ENCODE peak calls at places on chromosomes 1 and 21, in eight cellular contexts. One of them, this sample, is unnamed.

GRCh38 chr1:208581252-208581651 is 337.1 kb upstream of the PLXNA2 start:
- DNase-seq in IMR-90: no peak
- DNase-seq in right atrium auricular region: no peak
- DNase-seq in adipocyte: no peak
- DNase-seq in uterus: no peak
- DNase-seq in lung: no peak
- DNase-seq in kidney: no peak
- DNase-seq in GM23248: no peak
- DNase-seq in this sample: no peak

GRCh38 chr1:92754000-92754787 is 30.7 kb downstream of the EVI5 start:
- DNase-seq in uterus: no peak
- DNase-seq in kidney: no peak
- DNase-seq in IMR-90: peak; percentile 90
- DNase-seq in GM23248: peak; percentile 82
- DNase-seq in right atrium auricular region: no peak
- DNase-seq in lung: no peak
- DNase-seq in adipocyte: peak; percentile 73
- DNase-seq in this sample: no peak

GRCh38 chr1:86068126-86068805 is 88.3 kb downstream of the COL24A1 start:
- DNase-seq in IMR-90: peak; percentile 57
- DNase-seq in adipocyte: peak; percentile 22
- DNase-seq in GM23248: peak; percentile 23
- DNase-seq in lung: no peak
- DNase-seq in uterus: no peak
- DNase-seq in right atrium auricular region: no peak
- DNase-seq in kidney: no peak
- DNase-seq in this sample: no peak

GRCh38 chr1:215416497-215416896 is 150.6 kb upstream of the KCTD3 start:
- DNase-seq in uterus: no peak
- DNase-seq in adipocyte: no peak
- DNase-seq in GM23248: no peak
- DNase-seq in kidney: no peak
- DNase-seq in lung: no peak
- DNase-seq in IMR-90: no peak
- DNase-seq in right atrium auricular region: no peak
- DNase-seq in this sample: no peak

GRCh38 chr21:36707763-36708511 is 9.0 kb downstream of the SIM2 start:
- DNase-seq in uterus: no peak
- DNase-seq in kidney: no peak
- DNase-seq in adipocyte: no peak
- DNase-seq in GM23248: no peak
- DNase-seq in right atrium auricular region: no peak
- DNase-seq in IMR-90: no peak
- DNase-seq in lung: no peak
- DNase-seq in this sample: no peak

GRCh38 chr1:6287431-6287886 is 26.6 kb upstream of the GPR153 start:
- DNase-seq in kidney: no peak
- DNase-seq in adipocyte: peak; percentile 13
- DNase-seq in right atrium auricular region: no peak
- DNase-seq in uterus: peak; percentile 68
- DNase-seq in IMR-90: no peak
- DNase-seq in lung: peak; percentile 44
- DNase-seq in GM23248: no peak
- DNase-seq in this sample: no peak

GRCh38 chr1:167122568-167122967 is 28.7 kb downstream of the STYXL2 start:
- DNase-seq in uterus: no peak
- DNase-seq in IMR-90: no peak
- DNase-seq in GM23248: no peak
- DNase-seq in adipocyte: no peak
- DNase-seq in kidney: no peak
- DNase-seq in lung: no peak
- DNase-seq in right atrium auricular region: no peak
- DNase-seq in this sample: no peak

GRCh38 chr21:45913886-45914285 is 67.7 kb upstream of the COL6A1 start:
- DNase-seq in adipocyte: no peak
- DNase-seq in lung: no peak
- DNase-seq in GM23248: no peak
- DNase-seq in IMR-90: no peak
- DNase-seq in right atrium auricular region: no peak
- DNase-seq in kidney: no peak
- DNase-seq in uterus: no peak
- DNase-seq in this sample: no peak

GRCh38 chr1:14479865-14480264 is 118.6 kb upstream of the KAZN start:
- DNase-seq in adipocyte: no peak
- DNase-seq in lung: no peak
- DNase-seq in right atrium auricular region: no peak
- DNase-seq in GM23248: no peak
- DNase-seq in kidney: no peak
- DNase-seq in IMR-90: no peak
- DNase-seq in uterus: no peak
- DNase-seq in this sample: no peak

GRCh38 chr1:205256956-205257615 is 29.3 kb downstream of the TMCC2 start:
- DNase-seq in right atrium auricular region: no peak
- DNase-seq in uterus: no peak
- DNase-seq in GM23248: no peak
- DNase-seq in lung: no peak
- DNase-seq in kidney: no peak
- DNase-seq in IMR-90: no peak
- DNase-seq in adipocyte: no peak
- DNase-seq in this sample: no peak

GRCh38 chr1:205259998-205260397 is 32.3 kb downstream of the TMCC2 start:
- DNase-seq in IMR-90: no peak
- DNase-seq in adipocyte: no peak
- DNase-seq in kidney: no peak
- DNase-seq in GM23248: no peak
- DNase-seq in uterus: no peak
- DNase-seq in right atrium auricular region: no peak
- DNase-seq in lung: no peak
- DNase-seq in this sample: no peak

GRCh38 chr1:205259361-205259832 is 31.7 kb downstream of the TMCC2 start:
- DNase-seq in lung: no peak
- DNase-seq in uterus: no peak
- DNase-seq in right atrium auricular region: no peak
- DNase-seq in kidney: no peak
- DNase-seq in adipocyte: peak; percentile 23
- DNase-seq in GM23248: no peak
- DNase-seq in IMR-90: peak; percentile 54
- DNase-seq in this sample: no peak

GRCh38 chr1:205257735-205258134 is 30.0 kb downstream of the TMCC2 start:
- DNase-seq in IMR-90: no peak
- DNase-seq in kidney: no peak
- DNase-seq in right atrium auricular region: no peak
- DNase-seq in adipocyte: no peak
- DNase-seq in uterus: no peak
- DNase-seq in lung: no peak
- DNase-seq in GM23248: no peak
- DNase-seq in this sample: no peak

GRCh38 chr1:205258313-205259176 is 30.8 kb downstream of the TMCC2 start:
- DNase-seq in kidney: no peak
- DNase-seq in right atrium auricular region: no peak
- DNase-seq in IMR-90: peak; percentile 51
- DNase-seq in uterus: no peak
- DNase-seq in GM23248: peak; percentile 41
- DNase-seq in adipocyte: peak; percentile 56
- DNase-seq in lung: no peak
- DNase-seq in this sample: no peak
- H3K4me1 ChIP-seq in kidney: peaks cover 5% of the 10 kb centered on the region
- H3K4me1 ChIP-seq in right atrium auricular region: no peaks in the 10 kb centered on the region
- H3K4me1 ChIP-seq in IMR-90: peaks cover 25% of the 10 kb centered on the region
- H3K4me1 ChIP-seq in uterus: no peaks in the 10 kb centered on the region
- H3K4me1 ChIP-seq in GM23248: peaks cover 21% of the 10 kb centered on the region
- H3K4me1 ChIP-seq in adipocyte: peaks cover 26% of the 10 kb centered on the region
- H3K4me1 ChIP-seq in lung: no peaks in the 10 kb centered on the region
- H3K4me1 ChIP-seq in this sample: peaks cover 4% of the 10 kb centered on the region

GRCh38 chr21:16590186-16590585 is 860.4 kb downstream of the USP25 start:
- DNase-seq in IMR-90: no peak
- DNase-seq in GM23248: no peak
- DNase-seq in adipocyte: no peak
- DNase-seq in right atrium auricular region: no peak
- DNase-seq in lung: no peak
- DNase-seq in uterus: no peak
- DNase-seq in kidney: no peak
- DNase-seq in this sample: no peak
- H3K4me3 ChIP-seq in IMR-90: no peak overlapping the region
- H3K4me3 ChIP-seq in GM23248: no peak overlapping the region
- H3K4me3 ChIP-seq in adipocyte: peak overlapping the region; percentile 88
- H3K4me3 ChIP-seq in right atrium auricular region: no peak overlapping the region
- H3K4me3 ChIP-seq in lung: no peak overlapping the region
- H3K4me3 ChIP-seq in uterus: no peak overlapping the region
- H3K4me3 ChIP-seq in kidney: no peak overlapping the region
- H3K4me3 ChIP-seq in this sample: no peak overlapping the region

GRCh38 chr1:155944396-155944728 is 2.9 kb downstream of the RXFP4 start:
- DNase-seq in GM23248: no peak
- DNase-seq in adipocyte: no peak
- DNase-seq in right atrium auricular region: no peak
- DNase-seq in lung: no peak
- DNase-seq in kidney: no peak
- DNase-seq in IMR-90: no peak
- DNase-seq in uterus: no peak
- DNase-seq in this sample: no peak

GRCh38 chr1:155940993-155941844 is at the start of gene RXFP4:
- DNase-seq in lung: peak; percentile 75
- DNase-seq in right atrium auricular region: no peak
- DNase-seq in GM23248: peak; percentile 37
- DNase-seq in kidney: peak; percentile 85
- DNase-seq in adipocyte: no peak
- DNase-seq in uterus: no peak
- DNase-seq in IMR-90: no peak
- DNase-seq in this sample: no peak

GRCh38 chr1:155942578-155943141 is 1.2 kb downstream of the RXFP4 start:
- DNase-seq in IMR-90: no peak
- DNase-seq in GM23248: peak; percentile 23
- DNase-seq in uterus: no peak
- DNase-seq in adipocyte: no peak
- DNase-seq in right atrium auricular region: no peak
- DNase-seq in kidney: no peak
- DNase-seq in lung: no peak
- DNase-seq in this sample: no peak

GRCh38 chr1:155940531-155940992 is 876 bp upstream of the RXFP4 start:
- DNase-seq in adipocyte: peak; percentile 65
- DNase-seq in kidney: no peak
- DNase-seq in right atrium auricular region: no peak
- DNase-seq in lung: peak; percentile 75
- DNase-seq in IMR-90: peak; percentile 55
- DNase-seq in GM23248: peak; percentile 55
- DNase-seq in uterus: no peak
- DNase-seq in this sample: no peak

DNA sequence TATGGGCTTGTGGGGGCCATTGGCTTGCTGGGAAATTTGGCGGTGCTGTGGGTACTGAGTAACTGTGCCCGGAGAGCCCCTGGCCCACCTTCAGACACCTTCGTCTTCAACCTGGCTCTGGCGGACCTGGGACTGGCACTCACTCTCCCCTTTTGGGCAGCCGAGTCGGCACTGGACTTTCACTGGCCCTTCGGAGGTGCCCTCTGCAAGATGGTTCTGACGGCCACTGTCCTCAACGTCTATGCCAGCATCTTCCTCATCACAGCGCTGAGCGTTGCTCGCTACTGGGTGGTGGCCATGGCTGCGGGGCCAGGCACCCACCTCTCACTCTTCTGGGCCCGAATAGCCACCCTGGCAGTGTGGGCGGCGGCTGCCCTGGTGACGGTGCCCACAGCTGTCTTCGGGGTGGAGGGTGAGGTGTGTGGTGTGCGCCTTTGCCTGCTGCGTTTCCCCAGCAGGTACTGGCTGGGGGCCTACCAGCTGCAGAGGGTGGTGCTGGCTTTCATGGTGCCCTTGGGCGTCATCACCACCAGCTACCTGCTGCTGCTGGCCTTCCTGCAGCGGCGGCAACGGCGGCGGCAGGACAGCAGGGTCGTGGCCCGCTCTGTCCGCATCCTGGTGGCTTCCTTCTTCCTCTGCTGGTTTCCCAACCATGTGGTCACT is 538 bp downstream of the RXFP4 start:
- DNase-seq in IMR-90: no peak
- DNase-seq in uterus: no peak
- DNase-seq in right atrium auricular region: no peak
- DNase-seq in lung: no peak
- DNase-seq in GM23248: peak; percentile 20
- DNase-seq in adipocyte: no peak
- DNase-seq in kidney: peak; percentile 79
- DNase-seq in this sample: no peak
- H3K4me1 ChIP-seq in IMR-90: peaks cover 11% of the 10 kb centered on the region
- H3K4me1 ChIP-seq in uterus: no peaks in the 10 kb centered on the region
- H3K4me1 ChIP-seq in right atrium auricular region: no peaks in the 10 kb centered on the region
- H3K4me1 ChIP-seq in lung: no peaks in the 10 kb centered on the region
- H3K4me1 ChIP-seq in GM23248: peaks cover 11% of the 10 kb centered on the region
- H3K4me1 ChIP-seq in adipocyte: peaks cover 20% of the 10 kb centered on the region
- H3K4me1 ChIP-seq in kidney: peaks cover 32% of the 10 kb centered on the region
- H3K4me1 ChIP-seq in this sample: peaks cover 27% of the 10 kb centered on the region

GRCh38 chr1:84621553-84621952 is 47.3 kb upstream of the CTBS start:
- DNase-seq in IMR-90: no peak
- DNase-seq in lung: no peak
- DNase-seq in adipocyte: no peak
- DNase-seq in kidney: no peak
- DNase-seq in uterus: no peak
- DNase-seq in GM23248: no peak
- DNase-seq in right atrium auricular region: no peak
- DNase-seq in this sample: no peak

GRCh38 chr1:84615785-84616184 is 41.5 kb upstream of the CTBS start:
- DNase-seq in kidney: no peak
- DNase-seq in lung: no peak
- DNase-seq in GM23248: no peak
- DNase-seq in adipocyte: no peak
- DNase-seq in right atrium auricular region: no peak
- DNase-seq in IMR-90: no peak
- DNase-seq in uterus: no peak
- DNase-seq in this sample: no peak

GRCh38 chr1:84620720-84621313 is 46.6 kb upstream of the CTBS start:
- DNase-seq in GM23248: peak; percentile 87
- DNase-seq in IMR-90: peak; percentile 57
- DNase-seq in adipocyte: peak; percentile 75
- DNase-seq in right atrium auricular region: peak; percentile 77
- DNase-seq in kidney: peak; percentile 92
- DNase-seq in lung: peak; percentile 70
- DNase-seq in uterus: peak; percentile 82
- DNase-seq in this sample: peak; percentile 9

GRCh38 chr1:84617349-84617748 is 43.1 kb upstream of the CTBS start:
- DNase-seq in uterus: no peak
- DNase-seq in right atrium auricular region: no peak
- DNase-seq in adipocyte: no peak
- DNase-seq in IMR-90: peak; percentile 21
- DNase-seq in GM23248: no peak
- DNase-seq in kidney: no peak
- DNase-seq in lung: no peak
- DNase-seq in this sample: no peak

DNA sequence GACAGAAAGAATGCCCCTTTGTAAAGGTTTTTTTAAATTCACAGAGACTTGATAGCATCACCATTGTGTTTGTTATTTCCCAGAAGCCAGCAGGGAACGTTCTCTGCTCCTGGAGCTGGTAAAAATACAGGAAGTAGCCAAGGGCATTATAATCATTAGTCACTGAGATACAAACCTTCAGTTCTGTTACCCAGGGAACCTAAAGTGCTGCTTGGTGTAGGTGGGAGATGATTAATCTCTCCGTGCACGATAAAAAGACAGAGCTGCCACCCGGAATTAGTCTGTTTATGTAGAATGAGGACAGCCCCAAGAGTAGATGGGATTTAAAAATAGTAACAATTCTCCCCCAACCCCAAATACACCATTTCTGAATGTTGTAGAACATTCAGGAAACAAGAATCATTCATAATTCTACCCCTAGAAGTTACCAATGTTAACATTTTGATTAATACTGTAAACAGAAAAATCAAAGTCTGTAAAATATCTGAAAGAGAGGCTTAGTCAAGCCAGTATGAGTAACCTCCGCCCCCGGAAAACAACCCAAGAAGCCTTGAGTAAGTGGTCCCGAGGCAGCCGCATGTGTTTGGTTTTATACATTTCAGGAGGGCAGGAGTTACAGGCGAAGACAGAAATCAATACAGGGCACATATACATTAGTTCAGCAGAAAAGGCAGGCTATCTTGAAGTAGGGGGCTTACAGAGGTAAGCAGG is 45.3 kb upstream of the CTBS start:
- DNase-seq in right atrium auricular region: no peak
- DNase-seq in GM23248: peak; percentile 95
- DNase-seq in uterus: no peak
- DNase-seq in adipocyte: peak; percentile 66
- DNase-seq in lung: no peak
- DNase-seq in kidney: no peak
- DNase-seq in IMR-90: peak; percentile 81
- DNase-seq in this sample: peak; percentile 21
- H3K4me3 ChIP-seq in right atrium auricular region: no peak overlapping the region
- H3K4me3 ChIP-seq in GM23248: peak overlapping the region; percentile 56
- H3K4me3 ChIP-seq in uterus: no peak overlapping the region
- H3K4me3 ChIP-seq in adipocyte: peak overlapping the region; percentile 28
- H3K4me3 ChIP-seq in lung: no peak overlapping the region
- H3K4me3 ChIP-seq in kidney: no peak overlapping the region
- H3K4me3 ChIP-seq in IMR-90: no peak overlapping the region
- H3K4me3 ChIP-seq in this sample: no peak overlapping the region

This sample was measured in thoracic aorta.